ENCODE peak calls at places on chromosome 21, in six cellular contexts. One of them, this sample, is unnamed.

GRCh38 chr21:44752701-44753235 is 41.4 kb upstream of the TSPEAR start:
- DNase-seq in Ammon's horn: no peak
- DNase-seq in caudate nucleus: no peak
- DNase-seq in HEK293T: no peak
- DNase-seq in posterior cingulate gyrus: no peak
- DNase-seq in T-cell: no peak
- DNase-seq in this sample: no peak

GRCh38 chr21:33561373-33561772 is 18.5 kb downstream of the SON start:
- DNase-seq in Ammon's horn: no peak
- DNase-seq in caudate nucleus: no peak
- DNase-seq in HEK293T: no peak
- DNase-seq in posterior cingulate gyrus: no peak
- DNase-seq in T-cell: no peak
- DNase-seq in this sample: no peak

GRCh38 chr21:45109831-45110492 is 35.6 kb downstream of the ADARB1 start:
- DNase-seq in Ammon's horn: peak; percentile 24
- DNase-seq in caudate nucleus: no peak
- DNase-seq in HEK293T: no peak
- DNase-seq in posterior cingulate gyrus: no peak
- DNase-seq in T-cell: no peak
- DNase-seq in this sample: no peak

GRCh38 chr21:39611547-39612190 is 1.1 kb upstream of the B3GALT5 start:
- DNase-seq in Ammon's horn: no peak
- DNase-seq in caudate nucleus: no peak
- DNase-seq in HEK293T: no peak
- DNase-seq in posterior cingulate gyrus: no peak
- DNase-seq in T-cell: no peak
- DNase-seq in this sample: no peak

GRCh38 chr21:21156919-21157318 is 158.7 kb downstream of the NCAM2 start:
- DNase-seq in Ammon's horn: no peak
- DNase-seq in caudate nucleus: no peak
- DNase-seq in HEK293T: no peak
- DNase-seq in posterior cingulate gyrus: no peak
- DNase-seq in T-cell: no peak
- DNase-seq in this sample: peak; percentile 59

GRCh38 chr21:38984982-38985422 is 179.3 kb downstream of the ETS2 start:
- DNase-seq in Ammon's horn: no peak
- DNase-seq in caudate nucleus: no peak
- DNase-seq in HEK293T: no peak
- DNase-seq in posterior cingulate gyrus: no peak
- DNase-seq in T-cell: no peak
- DNase-seq in this sample: peak; percentile 97

GRCh38 chr21:42657676-42658319 is 4.4 kb downstream of the PDE9A start:
- DNase-seq in Ammon's horn: no peak
- DNase-seq in caudate nucleus: no peak
- DNase-seq in HEK293T: no peak
- DNase-seq in posterior cingulate gyrus: no peak
- DNase-seq in T-cell: no peak
- DNase-seq in this sample: no peak

GRCh38 chr21:21111309-21111920 is 113.2 kb downstream of the NCAM2 start:
- DNase-seq in Ammon's horn: no peak
- DNase-seq in caudate nucleus: no peak
- DNase-seq in HEK293T: no peak
- DNase-seq in posterior cingulate gyrus: no peak
- DNase-seq in T-cell: no peak
- DNase-seq in this sample: no peak

GRCh38 chr21:34726627-34727337 is 58.0 kb downstream of the CLIC6 start:
- DNase-seq in Ammon's horn: no peak
- DNase-seq in caudate nucleus: no peak
- DNase-seq in HEK293T: no peak
- DNase-seq in posterior cingulate gyrus: no peak
- DNase-seq in T-cell: no peak
- DNase-seq in this sample: no peak

GRCh38 chr21:29243188-29243587 is 55.5 kb upstream of the BACH1 start:
- DNase-seq in Ammon's horn: no peak
- DNase-seq in caudate nucleus: no peak
- DNase-seq in HEK293T: no peak
- DNase-seq in posterior cingulate gyrus: no peak
- DNase-seq in T-cell: no peak
- DNase-seq in this sample: no peak

GRCh38 chr21:45202889-45203288 is 84.8 kb downstream of the POFUT2 start:
- DNase-seq in Ammon's horn: no peak
- DNase-seq in caudate nucleus: no peak
- DNase-seq in HEK293T: no peak
- DNase-seq in posterior cingulate gyrus: no peak
- DNase-seq in T-cell: no peak
- DNase-seq in this sample: no peak

GRCh38 chr21:41217656-41218380 is 49.9 kb downstream of the BACE2 start:
- DNase-seq in Ammon's horn: no peak
- DNase-seq in caudate nucleus: no peak
- DNase-seq in HEK293T: no peak
- DNase-seq in posterior cingulate gyrus: no peak
- DNase-seq in T-cell: no peak
- DNase-seq in this sample: peak; percentile 79

GRCh38 chr21:46057111-46057709 is 40.7 kb upstream of the COL6A2 start:
- DNase-seq in Ammon's horn: no peak
- DNase-seq in caudate nucleus: no peak
- DNase-seq in HEK293T: no peak
- DNase-seq in posterior cingulate gyrus: no peak
- DNase-seq in T-cell: peak; percentile 17
- DNase-seq in this sample: no peak

GRCh38 chr21:45012661-45013270 is 61.6 kb upstream of the ADARB1 start:
- DNase-seq in Ammon's horn: no peak
- DNase-seq in caudate nucleus: no peak
- DNase-seq in HEK293T: no peak
- DNase-seq in posterior cingulate gyrus: no peak
- DNase-seq in T-cell: no peak
- DNase-seq in this sample: no peak

GRCh38 chr21:38959686-38960049 is 153.9 kb downstream of the ETS2 start:
- DNase-seq in Ammon's horn: no peak
- DNase-seq in caudate nucleus: no peak
- DNase-seq in HEK293T: no peak
- DNase-seq in posterior cingulate gyrus: no peak
- DNase-seq in T-cell: no peak
- DNase-seq in this sample: no peak

GRCh38 chr21:45439171-45439872 is 34.4 kb downstream of the COL18A1 start:
- DNase-seq in Ammon's horn: peak; percentile 83
- DNase-seq in caudate nucleus: no peak
- DNase-seq in HEK293T: peak; percentile 94
- DNase-seq in posterior cingulate gyrus: peak; percentile 84
- DNase-seq in T-cell: peak; percentile 80
- DNase-seq in this sample: peak; percentile 93

GRCh38 chr21:16551101-16551695 is 821.4 kb downstream of the USP25 start:
- DNase-seq in Ammon's horn: no peak
- DNase-seq in caudate nucleus: no peak
- DNase-seq in HEK293T: no peak
- DNase-seq in posterior cingulate gyrus: no peak
- DNase-seq in T-cell: no peak
- DNase-seq in this sample: no peak

GRCh38 chr21:33028759-33029511 is 3.2 kb downstream of the OLIG2 start:
- DNase-seq in Ammon's horn: peak; percentile 41
- DNase-seq in caudate nucleus: no peak
- DNase-seq in HEK293T: no peak
- DNase-seq in posterior cingulate gyrus: no peak
- DNase-seq in T-cell: peak; percentile 26
- DNase-seq in this sample: no peak

GRCh38 chr21:36661511-36662309 is 37.2 kb upstream of the SIM2 start:
- DNase-seq in Ammon's horn: peak; percentile 41
- DNase-seq in caudate nucleus: no peak
- DNase-seq in HEK293T: peak; percentile 68
- DNase-seq in posterior cingulate gyrus: no peak
- DNase-seq in T-cell: no peak
- DNase-seq in this sample: peak; percentile 39

GRCh38 chr21:26795866-26796329 is 49.3 kb downstream of the ADAMTS1 start:
- DNase-seq in Ammon's horn: peak; percentile 78
- DNase-seq in caudate nucleus: no peak
- DNase-seq in HEK293T: peak; percentile 48
- DNase-seq in posterior cingulate gyrus: peak; percentile 49
- DNase-seq in T-cell: no peak
- DNase-seq in this sample: peak; percentile 99

GRCh38 chr21:32921632-32922230 is 104.0 kb upstream of the OLIG2 start:
- DNase-seq in Ammon's horn: no peak
- DNase-seq in caudate nucleus: no peak
- DNase-seq in HEK293T: peak; percentile 43
- DNase-seq in posterior cingulate gyrus: no peak
- DNase-seq in T-cell: peak; percentile 25
- DNase-seq in this sample: peak; percentile 33

GRCh38 chr21:44920694-44921604 is at the start of gene ITGB2:
- DNase-seq in Ammon's horn: peak; percentile 62
- DNase-seq in caudate nucleus: no peak
- DNase-seq in HEK293T: no peak
- DNase-seq in posterior cingulate gyrus: no peak
- DNase-seq in T-cell: peak; percentile 42
- DNase-seq in this sample: no peak

GRCh38 chr21:33078907-33079582 is 9.1 kb downstream of the OLIG1 start:
- DNase-seq in Ammon's horn: peak; percentile 96
- DNase-seq in caudate nucleus: peak; percentile 76
- DNase-seq in HEK293T: no peak
- DNase-seq in posterior cingulate gyrus: peak; percentile 67
- DNase-seq in T-cell: no peak
- DNase-seq in this sample: peak; percentile 71

GRCh38 chr21:36459098-36459497 is 20.8 kb downstream of the CLDN14 start:
- DNase-seq in Ammon's horn: no peak
- DNase-seq in caudate nucleus: no peak
- DNase-seq in HEK293T: no peak
- DNase-seq in posterior cingulate gyrus: no peak
- DNase-seq in T-cell: no peak
- DNase-seq in this sample: no peak

GRCh38 chr21:29056005-29056404 is 17.4 kb downstream of the CCT8 start:
- DNase-seq in Ammon's horn: no peak
- DNase-seq in caudate nucleus: no peak
- DNase-seq in HEK293T: no peak
- DNase-seq in posterior cingulate gyrus: no peak
- DNase-seq in T-cell: no peak
- DNase-seq in this sample: peak; percentile 12

GRCh38 chr21:40687625-40688024 is 159.3 kb downstream of the DSCAM start:
- DNase-seq in Ammon's horn: no peak
- DNase-seq in caudate nucleus: no peak
- DNase-seq in HEK293T: no peak
- DNase-seq in posterior cingulate gyrus: no peak
- DNase-seq in T-cell: no peak
- DNase-seq in this sample: no peak

GRCh38 chr21:46065215-46065992 is 32.5 kb upstream of the COL6A2 start:
- DNase-seq in Ammon's horn: no peak
- DNase-seq in caudate nucleus: no peak
- DNase-seq in HEK293T: no peak
- DNase-seq in posterior cingulate gyrus: no peak
- DNase-seq in T-cell: no peak
- DNase-seq in this sample: peak; percentile 83

GRCh38 chr21:46269466-46269865 is 15.9 kb downstream of the MCM3AP start:
- DNase-seq in Ammon's horn: no peak
- DNase-seq in caudate nucleus: no peak
- DNase-seq in HEK293T: no peak
- DNase-seq in posterior cingulate gyrus: no peak
- DNase-seq in T-cell: no peak
- DNase-seq in this sample: no peak

GRCh38 chr21:45607922-45608295 is 35.6 kb upstream of the PCBP3 start:
- DNase-seq in Ammon's horn: no peak
- DNase-seq in caudate nucleus: no peak
- DNase-seq in HEK293T: no peak
- DNase-seq in posterior cingulate gyrus: no peak
- DNase-seq in T-cell: no peak
- DNase-seq in this sample: no peak

GRCh38 chr21:42414928-42415769 is 11.4 kb downstream of the UBASH3A start:
- DNase-seq in Ammon's horn: peak; percentile 53
- DNase-seq in caudate nucleus: no peak
- DNase-seq in HEK293T: no peak
- DNase-seq in posterior cingulate gyrus: peak; percentile 37
- DNase-seq in T-cell: peak; percentile 83
- DNase-seq in this sample: peak; percentile 88

GRCh38 chr21:25368531-25368930 is 238.8 kb downstream of the MRPL39 start:
- DNase-seq in Ammon's horn: no peak
- DNase-seq in caudate nucleus: no peak
- DNase-seq in HEK293T: no peak
- DNase-seq in posterior cingulate gyrus: no peak
- DNase-seq in T-cell: no peak
- DNase-seq in this sample: no peak

GRCh38 chr21:41712201-41712600 is 54.7 kb downstream of the RIPK4 start:
- DNase-seq in Ammon's horn: no peak
- DNase-seq in caudate nucleus: no peak
- DNase-seq in HEK293T: no peak
- DNase-seq in posterior cingulate gyrus: no peak
- DNase-seq in T-cell: no peak
- DNase-seq in this sample: no peak

GRCh38 chr21:46048926-46049889 is 48.7 kb upstream of the COL6A2 start:
- DNase-seq in Ammon's horn: peak; percentile 33
- DNase-seq in caudate nucleus: no peak
- DNase-seq in HEK293T: no peak
- DNase-seq in posterior cingulate gyrus: peak; percentile 31
- DNase-seq in T-cell: no peak
- DNase-seq in this sample: peak; percentile 100

GRCh38 chr21:46392921-46393320 is 65.8 kb upstream of the DIP2A start:
- DNase-seq in Ammon's horn: no peak
- DNase-seq in caudate nucleus: no peak
- DNase-seq in HEK293T: no peak
- DNase-seq in posterior cingulate gyrus: peak; percentile 61
- DNase-seq in T-cell: no peak
- DNase-seq in this sample: peak; percentile 94

GRCh38 chr21:33828083-33828482 is 87.5 kb downstream of the ATP5PO start:
- DNase-seq in Ammon's horn: peak; percentile 35
- DNase-seq in caudate nucleus: no peak
- DNase-seq in HEK293T: no peak
- DNase-seq in posterior cingulate gyrus: no peak
- DNase-seq in T-cell: no peak
- DNase-seq in this sample: peak; percentile 49

GRCh38 chr21:42974832-42975820 is 764 bp downstream of the PKNOX1 start:
- DNase-seq in Ammon's horn: peak; percentile 56
- DNase-seq in caudate nucleus: no peak
- DNase-seq in HEK293T: peak; percentile 69
- DNase-seq in posterior cingulate gyrus: peak; percentile 34
- DNase-seq in T-cell: no peak
- DNase-seq in this sample: peak; percentile 46

GRCh38 chr21:40331182-40331581 is 463.9 kb downstream of the PCP4 start:
- DNase-seq in Ammon's horn: peak; percentile 15
- DNase-seq in caudate nucleus: no peak
- DNase-seq in HEK293T: no peak
- DNase-seq in posterior cingulate gyrus: peak; percentile 15
- DNase-seq in T-cell: no peak
- DNase-seq in this sample: no peak

GRCh38 chr21:31484219-31484618 is 140.2 kb upstream of the TIAM1 start:
- DNase-seq in Ammon's horn: no peak
- DNase-seq in caudate nucleus: no peak
- DNase-seq in HEK293T: no peak
- DNase-seq in posterior cingulate gyrus: no peak
- DNase-seq in T-cell: no peak
- DNase-seq in this sample: no peak

GRCh38 chr21:46171996-46172862 is 12.0 kb downstream of the SPATC1L start:
- DNase-seq in Ammon's horn: no peak
- DNase-seq in caudate nucleus: no peak
- DNase-seq in HEK293T: no peak
- DNase-seq in posterior cingulate gyrus: no peak
- DNase-seq in T-cell: no peak
- DNase-seq in this sample: no peak

This sample was measured in fibroblast of mammary gland.